ENCODE peak calls at places on chromosomes 5 and 9, in five cellular contexts. V is fibroblast of lung, O is GM23248, Y is GM23338, Q is HCT116. B is an unnamed sample.

GRCh38 chr5:97245371-97245770 is 62.3 kb upstream of the RIOK2 start:
- DNase-seq in V (no peak), O (no peak), Y (no peak), Q (no peak), B (no peak)

GRCh38 chr5:72355706-72356299 is 35.6 kb downstream of the PTCD2 start:
- DNase-seq in V (peak; percentile 22), O (peak; percentile 53), Y (peak; percentile 61), Q (no peak), B (peak; percentile 47)

GRCh38 chr5:150801117-150801927 is 22.8 kb downstream of the SMIM3 start:
- DNase-seq in V (peak; percentile 53), O (peak; percentile 85), Y (peak; percentile 86), Q (peak; percentile 51), B (peak; percentile 83)

GRCh38 chr5:86070719-86071118 is 547.0 kb upstream of the COX7C start:
- DNase-seq in V (no peak), O (no peak), Y (no peak), Q (no peak), B (no peak)

GRCh38 chr9:110152704-110153374 is 55.1 kb downstream of the C9orf152 start:
- DNase-seq in V (peak; percentile 50), O (peak; percentile 66), Y (peak; percentile 87), Q (peak; percentile 27), B (peak; percentile 74)

GRCh38 chr5:126864042-126864688 is 87.2 kb downstream of the LMNB1 start:
- DNase-seq in V (no peak), O (no peak), Y (peak; percentile 68), Q (no peak), B (no peak)

GRCh38 chr9:74960548-74960947 is 7.8 kb upstream of the C9orf40 start:
- DNase-seq in V (peak; percentile 55), O (peak; percentile 92), Y (no peak), Q (no peak), B (no peak)

GRCh38 chr5:59300930-59301329 is 592.6 kb downstream of the PDE4D start:
- DNase-seq in V (no peak), O (no peak), Y (no peak), Q (no peak), B (no peak)

GRCh38 chr9:132547976-132548730 is 34.3 kb upstream of the BARHL1 start:
- DNase-seq in V (no peak), O (no peak), Y (no peak), Q (no peak), B (no peak)

GRCh38 chr9:30522486-30522885 is 1862.0 kb upstream of the ACO1 start:
- DNase-seq in V (no peak), O (no peak), Y (no peak), Q (no peak), B (no peak)

GRCh38 chr5:132497488-132497997 is 7.0 kb upstream of the IRF1 start:
- DNase-seq in V (peak; percentile 95), O (peak; percentile 97), Y (peak; percentile 35), Q (no peak), B (no peak)

GRCh38 chr9:69155341-69156030 is 18.6 kb upstream of the TJP2 start:
- DNase-seq in V (no peak), O (no peak), Y (peak; percentile 60), Q (no peak), B (no peak)

GRCh38 chr5:14449052-14449661 is 132.4 kb upstream of the OTULINL start:
- DNase-seq in V (peak; percentile 97), O (peak; percentile 98), Y (no peak), Q (no peak), B (peak; percentile 46)

GRCh38 chr5:126499742-126500396 is 76.7 kb downstream of the GRAMD2B start:
- DNase-seq in V (no peak), O (peak; percentile 41), Y (peak; percentile 88), Q (peak; percentile 24), B (peak; percentile 56)

GRCh38 chr5:79436224-79436623 is 77.7 kb downstream of the HOMER1 start:
- DNase-seq in V (peak; percentile 74), O (peak; percentile 77), Y (peak; percentile 8), Q (no peak), B (peak; percentile 45)

GRCh38 chr5:81631124-81631523 is 119.8 kb downstream of the SSBP2 start:
- DNase-seq in V (peak; percentile 6), O (peak; percentile 9), Y (no peak), Q (no peak), B (no peak)

GRCh38 chr9:93250185-93250584 is 66.2 kb downstream of the WNK2 start:
- DNase-seq in V (no peak), O (no peak), Y (no peak), Q (no peak), B (no peak)

GRCh38 chr5:39455645-39456044 is 30.9 kb upstream of the DAB2 start:
- DNase-seq in V (no peak), O (no peak), Y (no peak), Q (no peak), B (no peak)

GRCh38 chr5:39464096-39464495 is 39.3 kb upstream of the DAB2 start:
- DNase-seq in V (no peak), O (peak; percentile 62), Y (no peak), Q (no peak), B (no peak)

GRCh38 chr5:39462211-39462610 is 37.4 kb upstream of the DAB2 start:
- DNase-seq in V (no peak), O (no peak), Y (no peak), Q (no peak), B (no peak)

GRCh38 chr5:39461007-39461682 is 36.4 kb upstream of the DAB2 start:
- DNase-seq in V (no peak), O (no peak), Y (no peak), Q (no peak), B (no peak)

GRCh38 chr5:39459091-39459490 is 34.3 kb upstream of the DAB2 start:
- DNase-seq in V (peak; percentile 46), O (no peak), Y (no peak), Q (no peak), B (no peak)
- H3K4me1 ChIP-seq in V (peaks cover 4% of the 10 kb centered on the region), O (peaks cover 4% of the 10 kb centered on the region), Y (no peaks in the 10 kb centered on the region), Q (no peaks in the 10 kb centered on the region), B (no peaks in the 10 kb centered on the region)

GRCh38 chr5:1865948-1866347 is 16.8 kb downstream of the IRX4 start:
- DNase-seq in V (no peak), O (no peak), Y (no peak), Q (no peak), B (no peak)

GRCh38 chr5:1867114-1867814 is 15.5 kb downstream of the IRX4 start:
- DNase-seq in V (peak; percentile 5), O (no peak), Y (no peak), Q (no peak), B (no peak)

GRCh38 chr5:1864896-1865440 is 17.8 kb downstream of the IRX4 start:
- DNase-seq in V (no peak), O (no peak), Y (no peak), Q (no peak), B (no peak)

GRCh38 chr5:1867815-1868143 is 14.9 kb downstream of the IRX4 start:
- DNase-seq in V (no peak), O (no peak), Y (no peak), Q (no peak), B (no peak)

DNA sequence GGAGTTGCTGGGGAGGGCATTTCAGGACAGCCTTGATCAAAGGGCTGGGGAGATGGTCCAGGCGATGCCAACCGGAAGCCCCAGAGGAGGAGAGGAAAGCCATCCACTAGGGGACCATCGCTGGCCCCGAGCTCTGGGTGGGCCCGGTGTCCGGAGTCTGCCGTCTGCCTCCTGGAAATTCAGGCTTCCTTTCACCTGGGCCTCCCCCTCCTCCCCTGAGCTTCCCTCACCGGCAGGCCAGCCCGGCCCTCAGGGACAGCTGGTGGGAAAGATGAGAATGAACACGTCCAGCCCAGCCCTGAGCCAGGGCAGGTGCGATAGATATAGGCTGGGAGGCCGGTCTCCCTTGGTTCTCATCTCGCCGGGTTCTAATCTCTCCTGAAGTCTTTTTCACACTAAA is 17.2 kb downstream of the IRX4 start:
- DNase-seq in V (no peak), O (no peak), Y (no peak), Q (no peak), B (no peak)
- TF ChIP-seq EZH2 in V (no peak), O (no peak), Y (no peak), Q (no peak), B (no peak)

GRCh38 chr5:51389326-51389581 is 6.0 kb downstream of the ISL1 start:
- DNase-seq in V (no peak), O (no peak), Y (peak; percentile 58), Q (no peak), B (no peak)

GRCh38 chr5:51387854-51388320 is 4.6 kb downstream of the ISL1 start:
- DNase-seq in V (no peak), O (no peak), Y (peak; percentile 61), Q (no peak), B (no peak)

GRCh38 chr5:51388488-51389325 is 5.5 kb downstream of the ISL1 start:
- DNase-seq in V (no peak), O (no peak), Y (no peak), Q (no peak), B (no peak)

GRCh38 chr5:51385214-51385613 is 2.0 kb downstream of the ISL1 start:
- DNase-seq in V (no peak), O (no peak), Y (no peak), Q (no peak), B (no peak)

GRCh38 chr5:51386916-51387853 is 3.9 kb downstream of the ISL1 start:
- DNase-seq in V (no peak), O (no peak), Y (peak; percentile 73), Q (no peak), B (no peak)
- H3K27me3 ChIP-seq in V (peaks cover 23% of the 10 kb centered on the region), O (peaks cover 83% of the 10 kb centered on the region), Y (peaks cover 96% of the 10 kb centered on the region), Q (no peaks in the 10 kb centered on the region), B (no peaks in the 10 kb centered on the region)

DNA sequence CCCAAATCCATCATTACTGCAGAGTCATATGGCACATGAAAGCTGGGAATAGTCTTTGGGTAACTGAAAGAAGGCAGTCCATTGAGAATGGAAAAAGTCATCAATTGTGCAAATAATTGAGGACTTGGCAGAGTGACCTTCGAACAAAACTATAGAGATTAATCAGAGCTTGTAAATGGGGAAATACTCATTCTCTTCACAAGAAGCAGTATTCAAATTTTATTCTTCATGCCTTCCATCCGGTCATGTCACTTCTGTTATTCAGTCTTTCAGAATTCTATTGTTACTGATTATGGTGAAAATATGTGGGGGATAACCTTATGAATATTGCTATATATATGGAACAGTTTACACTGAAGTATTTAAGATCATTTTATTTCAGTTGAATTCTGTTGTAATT is 8.1 kb downstream of the RGMB start:
- DNase-seq in V (no peak), O (peak; percentile 40), Y (no peak), Q (no peak), B (no peak)
- H3K4me1 ChIP-seq in V (peaks cover 10% of the 10 kb centered on the region), O (peaks cover 89% of the 10 kb centered on the region), Y (peaks cover 39% of the 10 kb centered on the region), Q (no peaks in the 10 kb centered on the region), B (peaks cover 13% of the 10 kb centered on the region)

GRCh38 chr5:139904566-139905400 is 109.2 kb downstream of the PSD2 start:
- DNase-seq in V (no peak), O (no peak), Y (peak; percentile 82), Q (no peak), B (no peak)
- TF ChIP-seq EZH2 in V (peak; percentile 74), O (no peak), Y (no peak), Q (no peak), B (peak; percentile 2)

B was measured in A673.